ENCODE peak calls at places on chromosome 19, in four cellular contexts. G is hepatocyte, E is neural crest cell, Y is cardiac fibroblast. P is an unnamed sample.

GRCh38 chr19:8481191-8481590 is 21.2 kb downstream of the PRAM1 start:
- DNase-seq in G (no peak), E (no peak), Y (no peak), P (no peak)

GRCh38 chr19:53183146-53183545 is 10.0 kb downstream of the ZNF665 start:
- DNase-seq in G (no peak), E (no peak), Y (no peak), P (no peak)

GRCh38 chr19:7554990-7555864 is 19.7 kb downstream of the PNPLA6 start:
- DNase-seq in G (no peak), E (no peak), Y (no peak), P (peak)

GRCh38 chr19:4445963-4446668 is 11.5 kb downstream of the UBXN6 start:
- DNase-seq in G (no peak), E (no peak), Y (no peak), P (no peak)

GRCh38 chr19:34347561-34348165 is 17.3 kb upstream of the GPI start:
- DNase-seq in G (no peak), E (no peak), Y (no peak), P (no peak)

GRCh38 chr19:15452111-15453047 is 2.6 kb upstream of the WIZ start:
- DNase-seq in G (peak), E (peak), Y (peak), P (peak)

GRCh38 chr19:1428738-1429391 is 9.3 kb upstream of the RPS15 start:
- DNase-seq in G (no peak), E (no peak), Y (no peak), P (no peak)

GRCh38 chr19:57280913-57281425 is 684 bp downstream of the ZNF460 start:
- DNase-seq in G (peak), E (no peak), Y (peak), P (no peak)

GRCh38 chr19:9793051-9793591 is 24.6 kb upstream of the ZNF846 start:
- DNase-seq in G (peak), E (no peak), Y (peak), P (peak)

GRCh38 chr19:32130241-32130753 is 215.1 kb upstream of the ZNF507 start:
- DNase-seq in G (no peak), E (no peak), Y (no peak), P (no peak)

GRCh38 chr19:8505680-8506401 is 3.4 kb upstream of the PRAM1 start:
- DNase-seq in G (peak), E (peak), Y (peak), P (peak)

GRCh38 chr19:42433503-42434260 is 6.5 kb upstream of the LIPE start:
- DNase-seq in G (peak), E (peak), Y (peak), P (peak)

GRCh38 chr19:39203372-39204341 is at the start of gene SYCN:
- DNase-seq in G (no peak), E (no peak), Y (no peak), P (no peak)

GRCh38 chr19:33938821-33939220 is 142.2 kb downstream of the KCTD15 start:
- DNase-seq in G (no peak), E (no peak), Y (no peak), P (no peak)

GRCh38 chr19:43774103-43774939 is 6.5 kb downstream of the KCNN4 start:
- DNase-seq in G (peak), E (peak), Y (peak), P (peak)

GRCh38 chr19:2026770-2027169 is 11.3 kb upstream of the BTBD2 start:
- DNase-seq in G (no peak), E (no peak), Y (no peak), P (no peak)

GRCh38 chr19:15379996-15380647 is 535 bp upstream of the AKAP8 start:
- DNase-seq in G (peak), E (peak), Y (peak), P (peak)

GRCh38 chr19:29976151-29976943 is 34.3 kb downstream of the URI1 start:
- DNase-seq in G (no peak), E (no peak), Y (no peak), P (no peak)

GRCh38 chr19:2650515-2650914 is 52.0 kb downstream of the GNG7 start:
- DNase-seq in G (no peak), E (no peak), Y (peak), P (peak)

GRCh38 chr19:20079487-20079886 is 1.7 kb downstream of the ZNF90 start:
- DNase-seq in G (peak), E (no peak), Y (no peak), P (no peak)

GRCh38 chr19:1590641-1591397 is 1.8 kb downstream of the MBD3 start:
- DNase-seq in G (peak), E (no peak), Y (peak), P (peak)

GRCh38 chr19:10517361-10517759 is at the start of gene S1PR5:
- DNase-seq in G (peak), E (no peak), Y (no peak), P (peak)

GRCh38 chr19:38557205-38557799 is 60.5 kb downstream of the MAP4K1 start:
- DNase-seq in G (no peak), E (no peak), Y (no peak), P (no peak)

GRCh38 chr19:33487901-33488817 is 33.4 kb downstream of the PEPD start:
- DNase-seq in G (no peak), E (no peak), Y (no peak), P (peak)

GRCh38 chr19:56159009-56159501 is 16.8 kb upstream of the GALP start:
- DNase-seq in G (no peak), E (no peak), Y (no peak), P (no peak)

GRCh38 chr19:35266904-35267817 is 1.6 kb upstream of the USF2 start:
- DNase-seq in G (peak), E (peak), Y (peak), P (peak)

DNA sequence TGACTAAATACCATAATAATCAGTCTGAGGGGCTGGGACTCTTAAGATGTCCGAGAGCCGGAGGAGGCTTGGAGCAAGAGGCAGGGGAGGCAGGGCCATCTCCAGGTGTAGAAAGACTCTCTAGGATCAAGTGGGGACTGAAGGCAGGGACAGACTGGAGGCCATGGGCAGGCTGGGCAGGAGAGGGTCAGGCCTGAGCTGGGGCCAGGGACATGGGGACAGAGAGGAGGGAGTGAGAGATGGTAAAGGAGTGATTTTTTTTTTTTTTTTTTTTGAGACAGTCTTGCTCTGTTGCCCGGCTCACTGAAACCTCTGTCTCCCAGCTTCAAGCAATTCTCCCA is 2.2 kb downstream of the JOSD2 start:
- DNase-seq in G (no peak), E (no peak), Y (no peak), P (no peak)
- TF ChIP-seq CTCF in G (no peak), E (no peak), Y (no peak), P (no peak)

DNA sequence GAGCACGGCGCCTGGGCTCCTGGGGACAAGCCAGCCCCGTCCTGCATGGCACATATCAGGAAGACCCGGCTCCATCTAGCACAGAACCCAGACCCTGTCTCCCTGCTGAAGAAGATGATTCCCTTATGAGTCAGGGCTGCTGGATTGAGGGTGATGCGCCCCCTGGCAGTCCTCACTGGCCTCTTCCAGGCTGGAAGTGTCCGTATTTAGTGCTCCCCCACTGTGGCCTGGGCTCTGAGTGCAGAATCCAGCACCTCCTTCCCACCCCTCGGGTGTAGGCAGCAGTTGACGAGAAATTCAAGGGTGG is 14.9 kb downstream of the COMP start:
- DNase-seq in G (no peak), E (no peak), Y (peak), P (no peak)
- TF ChIP-seq CTCF in G (peak), E (no peak), Y (peak), P (no peak)

DNA sequence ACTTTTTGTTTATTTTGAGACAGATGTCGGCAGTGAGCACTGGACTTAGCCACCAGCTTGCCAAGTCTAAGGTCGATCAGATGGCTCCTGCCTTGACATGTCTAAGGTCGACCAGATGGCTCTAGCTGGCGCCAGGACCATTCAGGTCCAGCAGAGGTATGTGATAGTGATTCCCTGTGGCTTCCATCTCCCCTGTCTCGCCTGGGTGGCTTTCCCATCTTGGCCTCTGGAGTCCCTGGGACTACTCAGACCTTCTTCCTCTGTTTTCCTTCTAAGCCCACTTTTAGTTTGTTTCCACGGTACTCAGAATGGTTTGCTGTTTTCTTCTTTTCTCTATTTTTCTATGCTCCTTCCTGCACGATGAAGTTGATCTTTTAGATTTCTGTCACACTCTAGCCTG is 1435.7 kb downstream of the UQCRFS1 start:
- DNase-seq in G (no peak), E (no peak), Y (no peak), P (no peak)
- TF ChIP-seq CTCF in G (no peak), E (no peak), Y (no peak), P (no peak)

GRCh38 chr19:49064768-49065611 is at the start of gene NTF4:
- DNase-seq in G (peak), E (peak), Y (peak), P (peak)
- TF ChIP-seq CTCF in G (no peak), E (no peak), Y (no peak), P (no peak)

DNA sequence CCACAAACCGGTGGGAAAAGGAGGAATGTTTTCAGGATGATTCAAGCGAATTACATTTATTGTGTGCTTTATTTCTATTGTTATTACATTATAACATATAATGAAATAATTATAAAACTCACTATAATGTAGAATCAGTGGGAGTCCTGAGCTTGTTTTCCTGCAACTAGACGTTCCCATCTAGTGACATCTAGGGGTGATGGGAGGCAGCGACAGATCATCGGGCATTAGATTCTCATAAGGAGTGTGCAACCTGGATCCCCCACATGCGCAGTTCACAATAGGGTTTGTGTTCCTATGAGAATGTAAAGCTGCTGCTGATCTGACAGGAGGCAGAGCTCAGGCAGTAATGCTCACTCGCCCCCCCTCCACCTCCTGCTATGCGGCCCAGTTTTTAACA is 54.5 kb downstream of the SPTBN4 start:
- DNase-seq in G (no peak), E (no peak), Y (peak), P (no peak)
- TF ChIP-seq CTCF in G (peak), E (no peak), Y (peak), P (no peak)

GRCh38 chr19:282501-282900 is 8.7 kb downstream of the PLPP2 start:
- DNase-seq in G (no peak), E (no peak), Y (no peak), P (no peak)

GRCh38 chr19:283395-283794 is 7.8 kb downstream of the PLPP2 start:
- DNase-seq in G (no peak), E (no peak), Y (no peak), P (no peak)

GRCh38 chr19:280541-281007 is 10.6 kb downstream of the PLPP2 start:
- DNase-seq in G (no peak), E (no peak), Y (no peak), P (peak)

GRCh38 chr19:281156-281853 is 9.9 kb downstream of the PLPP2 start:
- DNase-seq in G (no peak), E (no peak), Y (no peak), P (no peak)

DNA sequence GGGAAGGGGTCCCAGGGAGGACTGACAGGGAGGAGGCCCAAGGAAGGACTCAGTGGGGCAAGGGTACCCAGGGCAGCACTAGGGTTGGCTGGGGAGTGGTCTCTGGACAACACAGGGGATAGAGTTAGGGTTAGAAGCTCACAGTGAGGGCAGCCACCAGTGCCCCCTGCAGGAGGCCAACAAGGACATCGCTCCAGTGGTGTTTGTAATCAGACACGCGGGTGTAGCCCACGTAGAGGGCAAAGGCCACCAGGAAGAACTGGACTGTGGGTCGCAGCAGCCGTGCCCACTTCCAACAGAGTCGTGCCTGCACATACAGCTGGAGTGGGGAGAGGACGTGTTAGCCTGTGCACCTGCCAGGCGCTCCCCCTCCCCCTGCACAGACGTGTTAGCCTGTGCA is 9.2 kb downstream of the PLPP2 start:
- DNase-seq in G (no peak), E (no peak), Y (no peak), P (no peak)
- TF ChIP-seq CTCF in G (no peak), E (no peak), Y (no peak), P (no peak)

P was measured in glutamatergic neuron.